ENCODE peak calls at places on chromosomes 11 and 22, in four cellular contexts. C is Peyer's patch, Z is fibroblast of mammary gland, B is AG04449. N is an unnamed sample.

GRCh38 chr22:38921126-38921525 is 36.3 kb upstream of the APOBEC3A start:
- DNase-seq in C (no peak), Z (no peak), B (no peak), N (no peak)

GRCh38 chr22:43859176-43859575 is 3.1 kb downstream of the SULT4A1 start:
- DNase-seq in B (no peak), C (no peak), Z (no peak), N (no peak)

GRCh38 chr11:38392176-38392575 is 1794.1 kb upstream of the RAG2 start:
- DNase-seq in Z (no peak), C (no peak), B (no peak), N (no peak)

GRCh38 chr11:32962016-32962415 is 53.7 kb upstream of the DEPDC7 start:
- DNase-seq in B (no peak), C (no peak), Z (peak), N (no peak)

GRCh38 chr22:41397143-41397811 is 15.5 kb downstream of the TEF start:
- DNase-seq in Z (no peak), B (no peak), C (no peak), N (no peak)

GRCh38 chr11:23554002-23554401 is 693.7 kb upstream of the CCDC179 start:
- DNase-seq in Z (peak), C (no peak), B (no peak), N (no peak)

GRCh38 chr11:90204832-90205646 is 17.8 kb downstream of the CHORDC1 start:
- DNase-seq in C (no peak), B (no peak), Z (peak), N (no peak)

GRCh38 chr11:28442113-28442512 is 333.9 kb downstream of the METTL15 start:
- DNase-seq in Z (peak), B (no peak), C (no peak), N (no peak)

GRCh38 chr11:64888761-64889511 is 10.5 kb upstream of the EHD1 start:
- DNase-seq in B (no peak), C (no peak), Z (no peak), N (no peak)

GRCh38 chr11:61972796-61973602 is 5.6 kb upstream of the FTH1 start:
- DNase-seq in B (peak), C (no peak), Z (peak), N (no peak)

GRCh38 chr11:1796297-1797011 is 32.7 kb upstream of the CTSD start:
- DNase-seq in B (no peak), Z (no peak), C (no peak), N (no peak)

GRCh38 chr11:67195971-67196418 is 70.3 kb upstream of the GRK2 start:
- DNase-seq in C (no peak), B (peak), Z (peak), N (peak)

GRCh38 chr22:31248965-31249940 is 37.2 kb downstream of the LIMK2 start:
- DNase-seq in B (no peak), C (no peak), Z (no peak), N (no peak)

GRCh38 chr11:57277845-57278720 is 41.0 kb upstream of the APLNR start:
- DNase-seq in C (peak), B (no peak), Z (peak), N (peak)

GRCh38 chr22:24404561-24405275 is 22.7 kb upstream of the ADORA2A start:
- DNase-seq in C (no peak), Z (no peak), B (no peak), N (no peak)

GRCh38 chr22:40138866-40139265 is 38.9 kb upstream of the TNRC6B start:
- DNase-seq in B (no peak), C (no peak), Z (no peak), N (no peak)

GRCh38 chr22:32542332-32543019 is 67.9 kb downstream of the FBXO7 start:
- DNase-seq in B (no peak), C (no peak), Z (no peak), N (no peak)

GRCh38 chr11:9760180-9760550 is 96.3 kb downstream of the SWAP70 start:
- DNase-seq in B (no peak), C (no peak), Z (peak), N (no peak)
- TF ChIP-seq CTCF in B (no peak), C (no peak), Z (no peak), N (no peak)

DNA sequence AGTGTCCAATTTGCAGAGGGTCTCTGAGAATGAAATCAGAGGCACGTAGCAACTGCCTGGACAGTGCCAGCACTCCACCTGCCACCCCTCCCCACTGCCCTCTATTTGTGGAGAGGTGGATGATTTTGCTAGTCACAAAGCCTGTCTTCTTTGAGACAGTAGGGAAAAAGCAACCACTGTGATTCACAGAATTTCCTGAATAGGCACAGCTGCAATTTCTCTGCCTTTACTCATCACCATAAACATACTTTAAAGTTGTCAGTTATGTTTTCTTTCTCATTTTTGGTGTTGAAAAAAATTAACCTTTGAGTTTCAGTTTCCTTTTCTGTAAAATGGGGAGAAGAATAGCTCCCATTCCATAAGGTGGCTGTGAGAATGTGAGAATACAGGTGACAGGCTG is 134.3 kb downstream of the TEAD1 start:
- DNase-seq in B (no peak), C (no peak), Z (peak), N (no peak)
- H3K4me3 ChIP-seq in B (no peak), C (no peak), Z (no peak), N (no peak)

GRCh38 chr11:111982019-111982464 is 43.2 kb upstream of the DLAT start:
- DNase-seq in Z (peak), C (peak), B (no peak), N (peak)

GRCh38 chr11:111982532-111983186 is 42.5 kb upstream of the DLAT start:
- DNase-seq in Z (no peak), B (no peak), C (no peak), N (no peak)

GRCh38 chr11:111981270-111981669 is 43.9 kb upstream of the DLAT start:
- DNase-seq in B (no peak), C (no peak), Z (no peak), N (peak)

GRCh38 chr11:111986589-111986988 is 38.6 kb upstream of the DLAT start:
- DNase-seq in Z (no peak), C (no peak), B (no peak), N (no peak)

GRCh38 chr11:111983187-111983986 is 41.8 kb upstream of the DLAT start:
- DNase-seq in Z (no peak), C (no peak), B (no peak), N (peak)
- TF ChIP-seq CTCF in Z (no peak), C (no peak), B (no peak), N (peak)

GRCh38 chr11:69635804-69636511 is 5.0 kb upstream of the CCND1 start:
- DNase-seq in B (no peak), C (no peak), Z (no peak), N (no peak)
- H3K4me3 ChIP-seq in B (peak), C (no peak), Z (peak), N (peak)